ENCODE peak calls at places on chromosomes 7 and 10, in nine cellular contexts. X is brain microvascular endothelial cell, Y is GM23248, N is fibroblast of lung, S is naive B cell, M is germinal center, Q is M059J, T is NCI-H1930, A is anterior cingulate cortex. H is an unnamed sample.
A peak's percentile ranks its signal among the peaks of the same experiment; 100 is the strongest.

GRCh38 chr10:34768261-34768971 is 46.7 kb downstream of the PARD3 start:
- DNase-seq in T (no peak), Q (peak; percentile 42), A (no peak), M (no peak), S (no peak), Y (peak; percentile 86), N (peak; percentile 80), X (no peak), H (no peak)

GRCh38 chr10:110005716-110006115 is 2.1 kb upstream of the ADD3 start:
- DNase-seq in N (peak; percentile 94), M (no peak), A (peak; percentile 18), S (no peak), X (peak; percentile 40), Q (no peak), Y (peak; percentile 85), T (no peak), H (peak; percentile 4)

GRCh38 chr7:80215734-80216133 is 81.1 kb downstream of the GNAI1 start:
- DNase-seq in Y (no peak), Q (no peak), S (no peak), M (no peak), T (no peak), X (no peak), A (no peak), N (no peak), H (no peak)

GRCh38 chr7:98266840-98267239 is 14.6 kb upstream of the BRI3 start:
- DNase-seq in S (no peak), Y (peak; percentile 69), A (no peak), Q (no peak), X (no peak), N (peak; percentile 31), T (no peak), M (no peak), H (no peak)

GRCh38 chr10:43899224-43899959 is 250.7 kb upstream of the ZNF32 start:
- DNase-seq in S (no peak), Q (peak; percentile 74), A (no peak), N (no peak), T (no peak), Y (peak; percentile 40), M (no peak), X (no peak), H (no peak)

GRCh38 chr7:128154519-128154918 is 86.6 kb upstream of the LEP start:
- DNase-seq in M (no peak), A (no peak), N (no peak), Y (no peak), X (no peak), T (no peak), Q (no peak), S (no peak), H (no peak)

GRCh38 chr10:122045212-122045611 is 56.2 kb downstream of the TACC2 start:
- DNase-seq in A (no peak), Y (no peak), S (no peak), M (no peak), Q (no peak), N (no peak), X (no peak), T (no peak), H (no peak)

GRCh38 chr10:59557052-59557451 is 152.6 kb downstream of the SLC16A9 start:
- DNase-seq in M (no peak), X (no peak), N (peak; percentile 11), A (no peak), Q (no peak), Y (no peak), T (no peak), S (no peak), H (no peak)

GRCh38 chr10:51910189-51910588 is 210.8 kb upstream of the CSTF2T start:
- DNase-seq in X (no peak), M (no peak), S (no peak), N (no peak), T (no peak), A (no peak), Q (no peak), Y (peak; percentile 24), H (no peak)

GRCh38 chr7:15167912-15168311 is 265.4 kb upstream of the DGKB start:
- DNase-seq in Y (no peak), Q (no peak), S (no peak), T (no peak), N (no peak), A (no peak), M (no peak), X (no peak), H (no peak)

GRCh38 chr10:110002801-110003523 is 4.8 kb upstream of the ADD3 start:
- DNase-seq in M (no peak), Q (no peak), T (no peak), X (no peak), S (no peak), A (no peak), Y (no peak), N (no peak), H (no peak)

GRCh38 chr10:31133628-31134302 is 102.1 kb upstream of the ZNF438 start:
- DNase-seq in T (peak; percentile 20), N (peak; percentile 79), S (peak; percentile 47), X (no peak), A (peak; percentile 90), Y (peak; percentile 53), M (peak; percentile 81), Q (peak; percentile 37), H (peak; percentile 82)

GRCh38 chr7:30135551-30136271 is 925 bp downstream of the MTURN start:
- DNase-seq in N (peak; percentile 76), A (peak; percentile 70), Y (peak; percentile 81), X (peak; percentile 57), M (peak; percentile 71), T (no peak), Q (peak; percentile 68), S (peak; percentile 55), H (peak; percentile 47)

GRCh38 chr7:72028267-72028666 is 383.9 kb downstream of the CALN1 start:
- DNase-seq in T (no peak), X (no peak), Y (no peak), M (no peak), S (no peak), Q (no peak), A (no peak), N (no peak), H (no peak)

GRCh38 chr10:46536781-46537180 is 19.7 kb downstream of the GPRIN2 start:
- DNase-seq in T (no peak), Q (no peak), Y (no peak), X (no peak), S (no peak), A (no peak), M (no peak), N (no peak), H (no peak)

GRCh38 chr10:34584164-34584563 is 230.9 kb downstream of the PARD3 start:
- DNase-seq in Y (peak; percentile 89), N (peak; percentile 94), S (no peak), X (peak; percentile 32), A (no peak), M (no peak), T (peak; percentile 53), Q (peak; percentile 41), H (no peak)